ENCODE peak calls at places on chromosome 7, in five cellular contexts. R, S, N, V and F are unnamed samples.

GRCh38 chr7:107173691-107174406 is 5.0 kb downstream of the HBP1 start:
- DNase-seq in N (no peak), S (no peak), R (no peak), V (peak), F (no peak)

GRCh38 chr7:140024585-140024984 is 38.2 kb downstream of the PARP12 start:
- DNase-seq in S (no peak), R (no peak), V (no peak), N (no peak), F (no peak)

GRCh38 chr7:5514440-5515035 is 90.9 kb upstream of the TNRC18 start:
- DNase-seq in S (peak), R (no peak), N (no peak), V (no peak), F (peak)

GRCh38 chr7:6226194-6226799 is 46.1 kb downstream of the CYTH3 start:
- DNase-seq in V (no peak), R (no peak), S (peak), N (no peak), F (peak)

GRCh38 chr7:142389544-142389943 is 131.7 kb upstream of the PRSS58 start:
- DNase-seq in N (no peak), R (no peak), V (no peak), S (peak), F (peak)

GRCh38 chr7:99000904-99001442 is 122.6 kb downstream of the TRRAP start:
- DNase-seq in S (no peak), V (no peak), N (no peak), R (no peak), F (no peak)

GRCh38 chr7:81625311-81625651 is 144.6 kb downstream of the HGF start:
- DNase-seq in V (no peak), S (no peak), R (no peak), N (no peak), F (no peak)

GRCh38 chr7:16193631-16194030 is 227.7 kb downstream of the CRPPA start:
- DNase-seq in N (no peak), R (no peak), S (no peak), V (no peak), F (no peak)

GRCh38 chr7:100642534-100642907 is 1.2 kb upstream of the TFR2 start:
- DNase-seq in R (no peak), S (no peak), V (peak), N (no peak), F (no peak)

GRCh38 chr7:105971867-105972266 is 8.8 kb downstream of the CDHR3 start:
- DNase-seq in S (no peak), V (no peak), N (no peak), R (no peak), F (no peak)

GRCh38 chr7:22849158-22849557 is 26.5 kb upstream of the TOMM7 start:
- DNase-seq in V (no peak), N (no peak), R (no peak), S (no peak), F (peak)

GRCh38 chr7:151264615-151265014 is 16.1 kb upstream of the SMARCD3 start:
- DNase-seq in R (no peak), V (no peak), S (no peak), N (no peak), F (no peak)

GRCh38 chr7:27141591-27142561 is 1.6 kb downstream of the HOXA5 start:
- DNase-seq in S (peak), R (no peak), V (no peak), N (no peak), F (peak)

GRCh38 chr7:102152672-102153585 is 133.7 kb upstream of the SH2B2 start:
- DNase-seq in R (peak), V (no peak), S (peak), N (no peak), F (peak)

GRCh38 chr7:158664406-158664805 is 40.2 kb downstream of the NCAPG2 start:
- DNase-seq in R (no peak), S (no peak), N (no peak), V (no peak), F (no peak)

GRCh38 chr7:16210171-16210570 is 211.2 kb downstream of the CRPPA start:
- DNase-seq in R (no peak), S (no peak), N (no peak), V (no peak), F (no peak)

GRCh38 chr7:26202019-26202985 is 757 bp downstream of the CBX3 start:
- DNase-seq in N (peak), R (no peak), S (no peak), V (no peak), F (no peak)

GRCh38 chr7:3434611-3435010 is 133.6 kb downstream of the SDK1 start:
- DNase-seq in S (no peak), N (no peak), V (no peak), R (no peak), F (no peak)

GRCh38 chr7:128341733-128342132 is 2.0 kb downstream of the RBM28 start:
- DNase-seq in N (no peak), V (no peak), R (no peak), S (no peak), F (no peak)

GRCh38 chr7:45060295-45060694 is 28.5 kb downstream of the NACAD start:
- DNase-seq in V (no peak), S (no peak), N (no peak), R (no peak), F (no peak)